ENCODE peak calls at places on chromosomes 1 and 21, in four cellular contexts. C is gastrocnemius medialis; Z is prostate gland; K is CD8-positive, alpha-beta T cell. T is an unnamed sample. For H3K4me1, the result is how much of the 10 kb centered on the place peaks cover.

GRCh38 chr1:50516056-50516455 is 92.8 kb upstream of the DMRTA2 start:
- DNase-seq in C (no peak), Z (no peak), K (no peak), T (no peak)

GRCh38 chr1:54403377-54403776 is 2.8 kb downstream of the SSBP3 start:
- DNase-seq in C (no peak), Z (no peak), K (no peak), T (no peak)

GRCh38 chr1:44048816-44049215 is 17.6 kb upstream of the SLC6A9 start:
- DNase-seq in C (no peak), Z (no peak), K (no peak), T (no peak)

GRCh38 chr1:205480349-205481278 is 23.9 kb upstream of the CDK18 start:
- DNase-seq in C (no peak), Z (no peak), K (peak), T (no peak)

GRCh38 chr21:34201001-34201400 is 127.6 kb downstream of the MRPS6 start:
- DNase-seq in C (no peak), Z (no peak), K (no peak), T (no peak)

GRCh38 chr1:229035054-229035747 is 235.7 kb upstream of the RAB4A start:
- DNase-seq in C (no peak), Z (no peak), K (no peak), T (no peak)

GRCh38 chr1:226656601-226657277 is 82.3 kb downstream of the ITPKB start:
- DNase-seq in C (no peak), Z (peak), K (peak), T (no peak)

GRCh38 chr1:145692785-145693443 is 14.3 kb downstream of the PDZK1 start:
- DNase-seq in C (no peak), Z (no peak), K (no peak), T (no peak)

GRCh38 chr21:43345746-43346409 is 81.1 kb downstream of the SIK1 start:
- DNase-seq in C (no peak), Z (no peak), K (no peak), T (no peak)

GRCh38 chr1:97006044-97006676 is 284.6 kb downstream of the PTBP2 start:
- DNase-seq in C (no peak), Z (no peak), K (no peak), T (no peak)

GRCh38 chr1:232856556-232856955 is 51.3 kb downstream of the MAP10 start:
- DNase-seq in C (no peak), Z (no peak), K (no peak), T (no peak)

GRCh38 chr1:198497326-198498220 is 42.9 kb downstream of the ATP6V1G3 start:
- DNase-seq in C (no peak), Z (no peak), K (no peak), T (no peak)

GRCh38 chr1:160214481-160215140 is 9.4 kb downstream of the PEA15 start:
- DNase-seq in C (no peak), Z (peak), K (no peak), T (no peak)

GRCh38 chr1:230507671-230508407 is 81.7 kb upstream of the PGBD5 start:
- DNase-seq in C (no peak), Z (no peak), K (no peak), T (peak)

GRCh38 chr1:29496701-29497100 is 260.4 kb downstream of the PTPRU start:
- DNase-seq in C (no peak), Z (no peak), K (no peak), T (no peak)

GRCh38 chr1:94773931-94774422 is 46.2 kb upstream of the SLC44A3 start:
- DNase-seq in C (no peak), Z (no peak), K (no peak), T (no peak)

GRCh38 chr21:44931137-44931500 is 8.7 kb upstream of the SLX9 start:
- DNase-seq in C (no peak), Z (no peak), K (no peak), T (no peak)

GRCh38 chr1:103371234-103371633 is 154.3 kb upstream of the RNPC3 start:
- DNase-seq in C (peak), Z (no peak), K (no peak), T (peak)

GRCh38 chr1:213138892-213139291 is 87.9 kb downstream of the RPS6KC1 start:
- DNase-seq in C (no peak), Z (no peak), K (no peak), T (no peak)

GRCh38 chr1:165544996-165545395 is 1.2 kb downstream of the LRRC52 start:
- DNase-seq in C (no peak), Z (no peak), K (no peak), T (no peak)

GRCh38 chr1:246139745-246140182 is 367.3 kb downstream of the SMYD3 start:
- DNase-seq in C (no peak), Z (no peak), K (no peak), T (no peak)

GRCh38 chr1:155932085-155932484 is 2.1 kb downstream of the KHDC4 start:
- DNase-seq in C (no peak), Z (no peak), K (no peak), T (no peak)

GRCh38 chr1:27471476-27471875 is 18.5 kb downstream of the WASF2 start:
- DNase-seq in C (no peak), Z (no peak), K (no peak), T (no peak)
- H3K4me1 ChIP-seq in C (half or more), Z (under half), K (under half), T (under half)

GRCh38 chr1:27234054-27234882 is at the start of gene WDTC1:
- DNase-seq in C (peak), Z (peak), K (peak), T (peak)
- TF ChIP-seq CTCF in C (no peak), Z (peak), K (no peak), T (no peak)

DNA sequence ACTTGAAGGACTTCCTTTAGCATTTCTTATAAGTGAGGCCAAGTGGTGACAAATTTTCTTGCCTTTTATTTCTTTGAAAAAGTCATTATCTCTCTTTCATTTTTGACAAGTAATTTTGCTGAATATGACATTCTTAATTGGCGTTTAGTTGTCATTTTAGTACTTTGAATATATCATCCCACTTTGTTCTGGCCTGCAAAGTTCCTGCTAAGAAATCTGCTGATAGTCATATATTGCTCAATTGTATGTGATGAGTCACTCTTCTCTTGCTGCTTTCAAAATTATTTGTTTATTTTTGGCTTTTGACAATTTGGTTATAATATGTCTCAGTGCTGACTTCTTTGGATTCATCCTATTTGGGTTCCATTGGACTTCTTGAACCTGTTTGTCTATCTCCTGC is 312.6 kb downstream of the DUSP10 start:
- DNase-seq in C (no peak), Z (no peak), K (no peak), T (no peak)
- H3K4me3 ChIP-seq in C (no peak), Z (no peak), K (no peak), T (no peak)

GRCh38 chr1:201537467-201537866 is 1.5 kb upstream of the NAV1 start:
- DNase-seq in C (no peak), Z (no peak), K (no peak), T (no peak)

GRCh38 chr1:201535778-201536245 is 3.1 kb upstream of the NAV1 start:
- DNase-seq in C (no peak), Z (no peak), K (no peak), T (no peak)

GRCh38 chr1:201537966-201538617 is 835 bp upstream of the NAV1 start:
- DNase-seq in C (no peak), Z (no peak), K (no peak), T (no peak)

GRCh38 chr1:201536542-201536941 is 2.4 kb upstream of the NAV1 start:
- DNase-seq in C (no peak), Z (no peak), K (no peak), T (no peak)

GRCh38 chr1:201537028-201537427 is 1.9 kb upstream of the NAV1 start:
- DNase-seq in C (no peak), Z (no peak), K (no peak), T (no peak)
- H3K4me1 ChIP-seq in C (under half), Z (under half), K (under half), T (under half)

DNA sequence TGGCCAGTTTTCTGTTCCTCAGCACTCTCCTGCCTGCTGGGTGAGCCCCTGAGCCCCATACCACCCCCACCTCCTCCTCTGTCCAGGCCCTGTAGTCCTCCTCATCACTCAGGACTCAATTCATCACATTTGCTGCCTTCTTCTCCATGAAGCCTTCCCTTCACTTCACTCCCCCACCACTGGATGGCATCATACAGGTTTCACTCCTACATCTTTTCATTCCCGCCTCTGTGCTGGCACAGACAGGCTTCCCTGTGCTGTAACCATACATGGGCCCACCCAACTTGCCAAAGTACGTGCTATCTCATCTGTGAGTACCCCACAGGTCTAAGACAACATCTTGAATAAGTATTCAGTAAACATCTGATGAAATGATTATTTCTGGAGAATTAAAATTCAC is 56.9 kb downstream of the SLC45A1 start:
- DNase-seq in C (no peak), Z (no peak), K (no peak), T (no peak)
- TF ChIP-seq CTCF in C (peak), Z (peak), K (peak), T (no peak)

DNA sequence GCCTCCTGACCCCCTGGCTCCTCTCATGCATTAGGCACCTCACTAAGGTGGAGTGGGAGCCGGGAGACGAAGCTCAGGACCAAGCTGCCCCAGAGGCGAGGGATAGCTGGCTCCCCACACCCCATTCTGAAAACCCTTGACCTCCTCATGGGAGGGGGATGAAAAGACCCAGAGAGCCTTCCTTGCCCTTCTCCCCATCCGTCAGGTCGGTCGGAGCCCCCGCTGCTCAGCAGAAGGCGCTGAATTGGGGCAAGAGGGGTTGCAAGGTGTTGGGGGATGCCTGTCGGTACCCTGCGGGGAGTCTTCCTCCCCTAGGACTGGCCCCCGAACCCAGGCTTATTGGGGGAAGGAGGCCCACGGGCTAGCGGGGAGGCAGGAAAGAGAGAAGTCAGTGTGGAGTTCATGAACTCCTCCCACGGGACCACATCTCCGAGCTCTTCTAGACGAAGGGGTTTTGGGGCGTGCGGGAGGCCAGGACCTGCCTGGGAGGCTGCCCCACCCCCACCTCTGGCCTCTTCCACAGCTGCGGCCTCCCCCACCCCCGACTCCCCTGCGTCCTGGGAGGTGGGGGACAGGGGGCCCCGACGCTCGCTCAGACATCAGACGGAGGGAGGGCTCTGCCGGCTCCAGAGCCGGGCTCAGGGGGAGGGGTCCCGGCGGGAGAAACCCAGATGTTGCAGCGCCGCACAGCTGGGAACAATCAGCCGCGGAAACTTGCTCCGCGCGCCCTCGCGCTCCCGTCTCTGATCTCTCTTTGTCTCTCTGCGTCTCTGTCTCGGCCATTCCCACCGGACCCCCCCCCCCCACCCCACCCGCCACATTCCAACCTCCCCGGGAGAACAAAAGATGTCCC is 719 bp downstream of the MFAP2 start:
- DNase-seq in C (no peak), Z (no peak), K (no peak), T (no peak)
- H3K4me3 ChIP-seq in C (no peak), Z (peak), K (no peak), T (no peak)

GRCh38 chr1:21293537-21294265 is 3.4 kb upstream of the ECE1 start:
- DNase-seq in C (no peak), Z (no peak), K (peak), T (no peak)

GRCh38 chr1:21295545-21295944 is 5.3 kb upstream of the ECE1 start:
- DNase-seq in C (no peak), Z (no peak), K (no peak), T (no peak)

GRCh38 chr1:21292991-21293536 is 2.8 kb upstream of the ECE1 start:
- DNase-seq in C (no peak), Z (no peak), K (no peak), T (no peak)

GRCh38 chr1:21295059-21295401 is 4.8 kb upstream of the ECE1 start:
- DNase-seq in C (no peak), Z (no peak), K (no peak), T (no peak)

DNA sequence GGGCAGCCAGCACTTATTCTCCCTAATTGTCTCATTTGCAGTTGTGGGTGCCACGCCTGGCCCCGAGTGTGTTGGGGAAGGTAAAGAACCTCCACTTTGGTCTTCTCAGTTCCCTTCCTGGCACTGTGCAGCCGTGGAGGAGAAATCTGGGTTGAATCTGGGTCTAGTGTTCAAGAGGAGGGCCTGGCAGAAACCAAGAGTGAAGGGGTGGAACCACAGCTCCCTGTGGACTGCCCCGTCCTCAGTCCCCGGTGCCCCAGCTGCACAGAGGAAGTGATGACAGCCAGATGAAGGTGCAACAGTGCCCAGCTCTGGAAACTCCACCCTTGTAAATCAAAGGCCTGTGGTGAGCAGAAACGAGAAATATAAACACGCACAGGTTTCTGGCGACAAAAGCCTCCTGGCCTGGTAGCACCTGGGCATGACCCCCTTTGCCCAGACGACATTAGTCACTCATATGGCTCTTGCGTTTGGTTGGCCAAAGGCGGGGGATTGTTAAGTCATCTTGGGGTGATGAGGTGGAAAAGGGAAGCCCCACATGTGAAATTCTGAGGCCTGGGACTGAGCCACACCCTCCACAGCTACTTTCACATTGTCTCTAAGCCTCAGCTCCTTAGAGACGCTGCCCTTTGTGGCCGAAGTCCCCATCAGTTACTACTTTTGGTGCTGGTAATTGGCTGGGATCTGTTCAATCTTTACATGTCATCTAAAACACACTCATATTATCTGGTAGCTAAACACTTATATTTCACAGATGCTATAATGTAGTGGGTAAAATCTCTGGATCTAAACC is 4.2 kb upstream of the ECE1 start:
- DNase-seq in C (no peak), Z (no peak), K (peak), T (peak)
- H3K4me1 ChIP-seq in C (under half), Z (under half), K (half or more), T (under half)

GRCh38 chr1:153190373-153190772 is 12.9 kb upstream of the LELP1 start:
- DNase-seq in C (no peak), Z (no peak), K (no peak), T (no peak)
- TF ChIP-seq CTCF in C (no peak), Z (no peak), K (no peak), T (no peak)

DNA sequence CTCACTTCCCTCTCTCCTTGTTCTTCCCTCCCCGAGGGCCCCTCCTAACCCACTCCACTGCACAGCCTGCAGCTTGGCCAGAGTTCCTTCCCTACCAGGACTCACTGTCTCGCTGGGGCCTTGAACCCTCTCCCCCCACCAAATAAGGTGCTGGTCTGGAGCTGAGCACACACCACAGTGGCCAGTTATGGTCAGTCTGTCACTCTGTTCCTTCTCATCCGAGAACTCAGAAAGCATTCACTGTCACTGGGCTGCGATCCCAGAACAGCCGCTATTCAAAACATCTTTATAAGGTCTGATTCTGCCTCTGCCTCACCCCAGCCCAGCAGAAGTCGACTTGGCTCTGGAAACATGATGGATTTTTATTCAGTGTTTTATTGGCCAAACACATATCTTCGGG is 19.8 kb upstream of the LBR start:
- DNase-seq in C (no peak), Z (peak), K (no peak), T (no peak)
- H3K4me3 ChIP-seq in C (no peak), Z (no peak), K (no peak), T (no peak)

T was measured in lung.